ENCODE peak calls at places on chromosome 3, in four cellular contexts. Z, O, J and B are unnamed samples.

GRCh38 chr3:60935709-60936108 is 315.5 kb downstream of the FHIT start:
- DNase-seq in Z (no peak), J (no peak), O (peak; percentile 88), B (no peak)

GRCh38 chr3:42500091-42500490 is 2.4 kb upstream of the VIPR1 start:
- DNase-seq in Z (no peak), J (no peak), O (no peak), B (no peak)

GRCh38 chr3:25448750-25449684 is 21.0 kb downstream of the RARB start:
- DNase-seq in Z (peak; percentile 93), O (peak; percentile 54), J (peak; percentile 65), B (no peak)

GRCh38 chr3:152474585-152474984 is 205.9 kb downstream of the MBNL1 start:
- DNase-seq in Z (no peak), O (peak; percentile 85), J (peak; percentile 67), B (peak; percentile 29)

GRCh38 chr3:159077860-159078259 is 276.0 kb downstream of the MFSD1 start:
- DNase-seq in Z (no peak), J (no peak), O (peak; percentile 94), B (no peak)

GRCh38 chr3:33128706-33129105 is 14.9 kb downstream of the CRTAP start:
- DNase-seq in O (peak; percentile 39), J (peak; percentile 1), Z (no peak), B (no peak)

GRCh38 chr3:179416681-179417080 is 34.6 kb downstream of the GNB4 start:
- DNase-seq in Z (no peak), O (peak; percentile 55), J (no peak), B (no peak)

GRCh38 chr3:57112206-57112605 is 51.7 kb downstream of the SPATA12 start:
- DNase-seq in O (no peak), J (no peak), Z (no peak), B (peak; percentile 11)

GRCh38 chr3:4853749-4854140 is 125.5 kb upstream of the BHLHE40 start:
- DNase-seq in J (no peak), Z (no peak), O (no peak), B (no peak)

GRCh38 chr3:117719316-117719926 is 1009.8 kb downstream of the TUSC7 start:
- DNase-seq in Z (no peak), J (peak; percentile 60), O (peak; percentile 58), B (peak; percentile 15)